ENCODE peak calls at places on chromosomes 3 and 15, in seven cellular contexts. U, M, G, A, P, V and S are unnamed samples.
A peak's percentile ranks its signal among the peaks of the same experiment; 100 is the strongest.

GRCh38 chr15:68411735-68412134 is 20.2 kb downstream of the ITGA11 start:
- DNase-seq in A (no peak), V (no peak), P (no peak), M (no peak), U (no peak), G (no peak), S (no peak)

GRCh38 chr3:128378631-128379347 is 87.9 kb downstream of the DNAJB8 start:
- DNase-seq in V (no peak), P (no peak), A (no peak), M (no peak), U (no peak), G (no peak), S (no peak)

GRCh38 chr3:113287111-113287817 is 75.9 kb downstream of the BOC start:
- DNase-seq in U (no peak), A (no peak), M (no peak), V (no peak), G (no peak), P (no peak), S (peak; percentile 44)

GRCh38 chr3:113136071-113136470 is 75.3 kb upstream of the BOC start:
- DNase-seq in G (no peak), U (no peak), A (no peak), M (no peak), P (peak; percentile 13), V (no peak), S (peak; percentile 2)

GRCh38 chr15:25345943-25346342 is 92.9 kb downstream of the UBE3A start:
- DNase-seq in U (no peak), P (no peak), G (no peak), A (no peak), M (no peak), V (no peak), S (no peak)

GRCh38 chr3:127173516-127174166 is 19.3 kb upstream of the PRR23E start:
- DNase-seq in U (no peak), G (no peak), P (no peak), M (no peak), A (no peak), V (no peak), S (no peak)

GRCh38 chr3:190586631-190587000 is 72.7 kb downstream of the IL1RAP start:
- DNase-seq in U (no peak), M (no peak), V (no peak), A (no peak), G (peak; percentile 70), P (no peak), S (peak; percentile 60)

GRCh38 chr15:75143738-75144334 is 57.8 kb upstream of the C15orf39 start:
- DNase-seq in A (no peak), V (no peak), P (no peak), G (no peak), U (no peak), M (no peak), S (no peak)

GRCh38 chr3:36707623-36708409 is 56.5 kb downstream of the DCLK3 start:
- DNase-seq in V (no peak), P (no peak), U (no peak), G (no peak), A (no peak), M (no peak), S (peak; percentile 82)